ENCODE peak calls at places on chromosome 3, in seven cellular contexts. R, P, K, C, U, B and N are unnamed samples.

GRCh38 chr3:67832807-67833206 is 178.4 kb upstream of the SUCLG2 start:
- DNase-seq in R (no peak), P (no peak), K (no peak), C (no peak), U (no peak), B (no peak), N (no peak)

GRCh38 chr3:173819368-173819767 is 421.8 kb downstream of the NLGN1 start:
- DNase-seq in R (no peak), P (no peak), K (no peak), C (no peak), U (no peak), B (no peak), N (no peak)

GRCh38 chr3:53885239-53885638 is 3.3 kb upstream of the ACTR8 start:
- DNase-seq in R (no peak), P (no peak), K (no peak), C (peak), U (no peak), B (no peak), N (no peak)

GRCh38 chr3:39808467-39809180 is 785 bp upstream of the MYRIP start:
- DNase-seq in R (no peak), P (no peak), K (no peak), C (peak), U (no peak), B (peak), N (no peak)

GRCh38 chr3:42495393-42495792 is 7.0 kb upstream of the VIPR1 start:
- DNase-seq in R (no peak), P (no peak), K (no peak), C (no peak), U (no peak), B (no peak), N (no peak)

GRCh38 chr3:24222165-24222805 is 272.4 kb downstream of the THRB start:
- DNase-seq in R (no peak), P (no peak), K (no peak), C (peak), U (no peak), B (no peak), N (no peak)

GRCh38 chr3:4852780-4853748 is 126.2 kb upstream of the BHLHE40 start:
- DNase-seq in R (no peak), P (no peak), K (no peak), C (peak), U (no peak), B (no peak), N (no peak)

GRCh38 chr3:174614046-174614445 is 245.1 kb upstream of the NAALADL2 start:
- DNase-seq in R (no peak), P (no peak), K (no peak), C (no peak), U (no peak), B (no peak), N (no peak)

GRCh38 chr3:106114220-106114619 is 245.4 kb upstream of the CBLB start:
- DNase-seq in R (no peak), P (no peak), K (no peak), C (peak), U (no peak), B (no peak), N (no peak)

GRCh38 chr3:62665627-62666433 is 209.4 kb downstream of the CADPS start:
- DNase-seq in R (no peak), P (peak), K (peak), C (peak), U (peak), B (peak), N (no peak)

GRCh38 chr3:57752307-57752706 is 3.8 kb upstream of the SLMAP start:
- DNase-seq in R (no peak), P (no peak), K (no peak), C (peak), U (peak), B (no peak), N (no peak)

GRCh38 chr3:48756640-48757039 is 39.6 kb upstream of the IP6K2 start:
- DNase-seq in R (no peak), P (no peak), K (no peak), C (no peak), U (no peak), B (no peak), N (no peak)

GRCh38 chr3:149003653-149004305 is 12.4 kb downstream of the GYG1 start:
- DNase-seq in R (no peak), P (no peak), K (no peak), C (no peak), U (no peak), B (no peak), N (no peak)

GRCh38 chr3:100330651-100331050 is 3.9 kb upstream of the NIT2 start:
- DNase-seq in R (no peak), P (no peak), K (no peak), C (no peak), U (no peak), B (no peak), N (no peak)